ENCODE peak calls at places on chromosomes 4 and X, in seven cellular contexts. V is Panc1, N is BE2C, Y is brain microvascular endothelial cell, B is dorsolateral prefrontal cortex, J is sigmoid colon, Q is right lobe of liver. P is an unnamed sample.

GRCh38 chrX:51395807-51396728 is 63.4 kb downstream of the NUDT10 start:
- DNase-seq in Q (peak; percentile 22), Y (no peak), V (no peak), B (no peak), N (peak; percentile 35), J (peak; percentile 62), P (no peak)

GRCh38 chr4:56657818-56658217 is 23.3 kb downstream of the HOPX start:
- DNase-seq in V (no peak), B (peak; percentile 64), N (no peak), J (no peak), Q (no peak), Y (no peak), P (no peak)

GRCh38 chrX:53039239-53039638 is 9.3 kb upstream of the GPR173 start:
- DNase-seq in N (no peak), B (no peak), J (no peak), V (no peak), Q (no peak), Y (no peak), P (no peak)

GRCh38 chrX:127877358-127877757 is 174.8 kb downstream of the ACTRT1 start:
- DNase-seq in V (no peak), Q (no peak), J (no peak), N (no peak), Y (no peak), B (no peak), P (peak; percentile 26)

GRCh38 chr4:177441061-177441802 is 1.0 kb downstream of the AGA start:
- DNase-seq in Y (no peak), Q (no peak), J (no peak), B (no peak), N (peak; percentile 15), V (peak; percentile 7), P (peak; percentile 35)

GRCh38 chrX:102846544-102847236 is 90.4 kb upstream of the RAB40AL start:
- DNase-seq in J (no peak), Q (no peak), V (no peak), N (no peak), Y (peak; percentile 73), B (no peak), P (peak; percentile 4)

GRCh38 chr4:186554485-186554884 is 882 bp downstream of the MTNR1A start:
- DNase-seq in Y (peak; percentile 16), N (no peak), Q (peak; percentile 29), J (no peak), V (no peak), B (no peak), P (peak; percentile 36)

GRCh38 chr4:100879471-100879870 is 361.6 kb upstream of the EMCN start:
- DNase-seq in J (no peak), V (no peak), B (no peak), N (no peak), Y (no peak), Q (no peak), P (no peak)

GRCh38 chr4:82394896-82395295 is 21.1 kb upstream of the HNRNPD start:
- DNase-seq in J (no peak), V (no peak), N (no peak), Q (no peak), B (no peak), Y (no peak), P (no peak)

GRCh38 chrX:153492543-153492942 is 2.2 kb upstream of the BGN start:
- DNase-seq in Q (no peak), B (no peak), N (no peak), J (no peak), Y (no peak), V (no peak), P (no peak)

GRCh38 chrX:153493085-153493484 is 1.7 kb upstream of the BGN start:
- DNase-seq in Y (no peak), Q (no peak), B (no peak), N (no peak), J (no peak), V (no peak), P (no peak)

GRCh38 chrX:153494541-153495361 is at the start of gene BGN:
- DNase-seq in Y (no peak), Q (peak; percentile 40), B (peak; percentile 47), V (no peak), N (peak; percentile 80), J (no peak), P (peak; percentile 46)

GRCh38 chrX:153495362-153495751 is 577 bp downstream of the BGN start:
- DNase-seq in N (peak; percentile 75), Y (no peak), B (no peak), J (no peak), V (no peak), Q (no peak), P (peak; percentile 64)

DNA sequence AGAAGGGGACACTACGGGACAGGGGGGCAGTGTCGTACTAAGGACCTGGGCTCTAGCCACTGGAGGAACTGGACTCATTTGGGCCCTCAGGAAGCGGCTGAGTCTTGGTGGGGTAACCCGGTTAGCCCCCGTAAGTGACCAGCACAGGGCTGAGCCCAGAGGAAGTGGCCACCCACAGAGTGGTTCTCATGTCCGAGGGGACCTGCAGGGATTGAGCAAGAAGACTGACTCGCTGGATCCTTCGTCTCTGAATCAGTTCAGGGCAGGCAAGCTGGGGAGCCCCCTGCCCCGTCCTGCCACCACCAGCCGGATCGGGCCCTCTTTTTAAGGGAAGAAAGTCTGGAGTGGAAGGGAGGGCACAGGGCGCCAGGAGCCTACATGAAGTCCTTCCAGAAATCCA is 719 bp upstream of the BGN start:
- DNase-seq in Y (no peak), N (no peak), B (no peak), Q (no peak), V (no peak), J (no peak), P (no peak)
- H3K4me3 ChIP-seq in Y (peak overlapping the region; percentile 15), N (no peak overlapping the region), B (peak overlapping the region; percentile 60), Q (no peak overlapping the region), V (no peak overlapping the region), J (no peak overlapping the region), P (peak overlapping the region; percentile 17)

GRCh38 chrX:2391869-2392606 is 108.7 kb downstream of the DHRSX start:
- DNase-seq in N (no peak), Y (peak; percentile 81), Q (no peak), V (no peak), B (no peak), J (no peak), P (peak; percentile 92)
- TF ChIP-seq CTCF in N (no peak), Y (peak; percentile 53), Q (no peak), V (no peak), B (no peak), J (no peak), P (peak; percentile 22)

GRCh38 chr4:103099691-103100392 is at the start of gene BDH2:
- DNase-seq in B (no peak), Q (no peak), V (no peak), N (peak; percentile 35), J (peak; percentile 81), Y (peak; percentile 95), P (peak; percentile 98)

GRCh38 chr4:103098331-103098730 is 1.3 kb downstream of the BDH2 start:
- DNase-seq in V (no peak), Y (no peak), B (no peak), Q (no peak), N (no peak), J (no peak), P (peak; percentile 13)

GRCh38 chr4:103100691-103101090 is 1.1 kb upstream of the BDH2 start:
- DNase-seq in Q (no peak), V (no peak), Y (no peak), J (no peak), B (no peak), N (no peak), P (no peak)

GRCh38 chr4:103097112-103097511 is 2.5 kb downstream of the BDH2 start:
- DNase-seq in Q (no peak), N (no peak), V (no peak), J (no peak), B (no peak), Y (no peak), P (no peak)

GRCh38 chr4:103098746-103099421 is 750 bp downstream of the BDH2 start:
- DNase-seq in V (no peak), Q (no peak), Y (peak; percentile 2), J (no peak), N (no peak), B (no peak), P (peak; percentile 22)
- H3K4me3 ChIP-seq in V (peak overlapping the region; percentile 35), Q (peak overlapping the region; percentile 55), Y (peak overlapping the region; percentile 57), J (peak overlapping the region; percentile 46), N (peak overlapping the region; percentile 60), B (peak overlapping the region; percentile 62), P (peak overlapping the region; percentile 43)

GRCh38 chr4:72301759-72302158 is 267.3 kb downstream of the ADAMTS3 start:
- DNase-seq in Y (no peak), N (no peak), Q (no peak), B (no peak), J (no peak), V (no peak), P (no peak)

GRCh38 chr4:72300126-72300525 is 268.3 kb downstream of the NPFFR2 start:
- DNase-seq in V (no peak), Y (no peak), N (no peak), Q (no peak), B (no peak), J (no peak), P (no peak)

GRCh38 chr4:72290737-72291136 is 258.9 kb downstream of the NPFFR2 start:
- DNase-seq in V (no peak), J (no peak), B (no peak), Y (no peak), N (no peak), Q (no peak), P (no peak)

GRCh38 chr4:72295966-72296557 is 264.3 kb downstream of the NPFFR2 start:
- DNase-seq in V (no peak), Y (peak; percentile 25), J (no peak), N (no peak), Q (no peak), B (no peak), P (peak; percentile 74)
- TF ChIP-seq CTCF in V (peak; percentile 48), Y (peak; percentile 58), J (peak; percentile 62), N (peak; percentile 81), Q (peak; percentile 64), B (peak; percentile 64), P (peak; percentile 62)

DNA sequence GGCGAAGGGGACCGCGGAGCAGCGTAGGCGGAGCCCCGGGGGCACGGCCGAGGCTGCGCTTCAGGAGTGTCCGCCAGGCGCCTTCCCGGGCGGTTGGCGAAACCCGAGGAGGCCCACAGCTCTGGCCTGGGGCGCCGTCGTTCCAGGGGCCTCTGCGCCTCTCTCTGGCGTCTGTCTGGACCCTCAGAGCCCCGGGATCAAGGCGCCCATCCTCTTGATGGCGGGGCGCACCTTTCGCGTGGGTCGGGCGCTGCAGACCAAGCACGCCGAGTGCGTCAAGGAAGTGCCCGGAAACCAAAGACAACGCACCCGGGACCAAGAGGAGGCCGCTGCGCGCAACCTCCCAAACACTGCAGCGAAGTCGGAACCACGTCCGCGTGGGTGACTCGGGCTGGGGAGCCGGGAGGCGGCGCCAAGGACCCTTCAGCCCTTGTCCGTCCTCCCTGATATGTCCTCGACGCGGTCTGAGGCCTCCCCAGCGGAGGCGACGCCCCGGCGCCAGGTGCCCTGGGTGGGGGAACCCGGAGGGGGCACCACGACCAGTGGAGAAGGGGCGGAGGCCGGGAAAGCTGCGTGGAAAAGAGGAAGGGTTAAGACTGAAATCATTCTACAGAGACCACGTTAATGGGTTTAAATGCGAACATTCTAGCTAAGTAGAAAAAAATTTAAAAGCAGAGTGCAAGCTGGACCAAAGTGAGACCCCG is 9.9 kb downstream of the HMX1 start:
- DNase-seq in Y (no peak), J (no peak), V (no peak), B (no peak), Q (no peak), N (peak; percentile 36), P (no peak)
- H3K4me3 ChIP-seq in Y (no peak overlapping the region), J (no peak overlapping the region), V (no peak overlapping the region), B (peak overlapping the region; percentile 19), Q (no peak overlapping the region), N (peak overlapping the region; percentile 49), P (no peak overlapping the region)